ENCODE peak calls at places on chromosomes 3 and 15, in seven cellular contexts. R is activated T-cell treated with anti-CD3 and anti-CD28 coated beads for 48 hours; D is A172; T is NCI-H2029 treated with DMSO at 0.1 percent for 48 hours; X is CD4-positive, CD25-positive, alpha-beta regulatory T cell; M is substantia nigra; B is prostate gland. Z is an unnamed sample.

GRCh38 chr3:43759297-43759782 is 68.6 kb downstream of the ABHD5 start:
- DNase-seq in X (no peak), R (no peak), D (peak), M (no peak), B (no peak), T (no peak), Z (no peak)

GRCh38 chr3:188697127-188697526 is 474.6 kb upstream of the TPRG1 start:
- DNase-seq in M (no peak), R (peak), T (no peak), D (no peak), B (no peak), X (no peak), Z (no peak)

GRCh38 chr15:51909591-51909990 is 62.0 kb downstream of the LEO1 start:
- DNase-seq in R (no peak), T (no peak), B (no peak), X (no peak), M (no peak), D (no peak), Z (no peak)

GRCh38 chr15:81292516-81293001 is 31.4 kb downstream of the STARD5 start:
- DNase-seq in X (peak), M (no peak), D (no peak), T (no peak), B (no peak), R (no peak), Z (no peak)

GRCh38 chr3:63937661-63938651 is 25.8 kb upstream of the SCAANT1 start:
- DNase-seq in T (no peak), M (no peak), B (peak), R (no peak), X (no peak), D (no peak), Z (no peak)

GRCh38 chr3:190288836-190289235 is 33.4 kb downstream of the CLDN1 start:
- DNase-seq in R (no peak), T (no peak), X (no peak), M (no peak), B (no peak), D (no peak), Z (no peak)

GRCh38 chr15:31887246-31887645 is 143.1 kb upstream of the CHRNA7 start:
- DNase-seq in X (no peak), B (no peak), D (no peak), M (no peak), R (no peak), T (no peak), Z (no peak)

GRCh38 chr3:101243285-101244211 is 76.8 kb downstream of the IMPG2 start:
- DNase-seq in B (no peak), T (no peak), D (no peak), X (no peak), R (no peak), M (no peak), Z (no peak)

GRCh38 chr3:13057641-13058040 is 15.6 kb downstream of the IQSEC1 start:
- DNase-seq in B (no peak), T (no peak), M (no peak), D (peak), X (no peak), R (no peak), Z (no peak)

GRCh38 chr3:13821156-13821555 is 58.7 kb downstream of the WNT7A start:
- DNase-seq in D (no peak), M (no peak), T (no peak), R (no peak), X (no peak), B (no peak), Z (no peak)

GRCh38 chr3:104385421-104385820 is 981.3 kb upstream of the ALCAM start:
- DNase-seq in X (no peak), T (no peak), B (no peak), D (no peak), M (no peak), R (no peak), Z (no peak)

GRCh38 chr15:89428246-89428645 is 68.1 kb downstream of the RHCG start:
- DNase-seq in B (no peak), X (no peak), R (no peak), D (no peak), M (no peak), T (no peak), Z (no peak)

GRCh38 chr15:65732698-65733097 is 59.4 kb downstream of the DENND4A start:
- DNase-seq in X (no peak), B (no peak), R (no peak), M (no peak), T (no peak), D (no peak), Z (no peak)

GRCh38 chr3:41137686-41138111 is 61.6 kb upstream of the CTNNB1 start:
- DNase-seq in B (no peak), X (no peak), D (no peak), M (no peak), T (no peak), R (no peak), Z (peak)

GRCh38 chr3:33883538-33884203 is 85.2 kb downstream of the PDCD6IP start:
- DNase-seq in X (no peak), B (no peak), R (no peak), M (no peak), T (peak), D (peak), Z (no peak)

GRCh38 chr3:39136533-39137434 is 16.6 kb downstream of the CSRNP1 start:
- DNase-seq in B (no peak), X (no peak), D (no peak), T (no peak), M (no peak), R (no peak), Z (no peak)

GRCh38 chr3:108406063-108406660 is 104.2 kb downstream of the MYH15 start:
- DNase-seq in T (no peak), M (no peak), R (no peak), B (no peak), X (no peak), D (no peak), Z (no peak)

GRCh38 chr3:40191251-40191650 is 118.3 kb upstream of the EIF1B start:
- DNase-seq in B (no peak), D (no peak), M (no peak), X (no peak), R (no peak), T (no peak), Z (no peak)

GRCh38 chr15:88238618-88239430 is 17.7 kb downstream of the NTRK3 start:
- DNase-seq in R (no peak), M (no peak), B (no peak), D (peak), T (no peak), X (no peak), Z (no peak)

GRCh38 chr15:42218953-42219596 is 11.0 kb upstream of the VPS39 start:
- DNase-seq in D (no peak), M (no peak), R (no peak), X (no peak), B (no peak), T (no peak), Z (no peak)

GRCh38 chr3:42864321-42864950 is 11.2 kb downstream of the CYP8B1 start:
- DNase-seq in M (no peak), T (no peak), D (no peak), B (no peak), X (no peak), R (no peak), Z (no peak)

GRCh38 chr3:87298111-87298718 is 21.8 kb upstream of the POU1F1 start:
- DNase-seq in D (peak), T (peak), R (no peak), B (no peak), M (no peak), X (no peak), Z (no peak)

GRCh38 chr3:80445053-80445452 is 677.3 kb upstream of the ROBO1 start:
- DNase-seq in M (no peak), X (no peak), D (no peak), T (no peak), B (no peak), R (no peak), Z (no peak)

GRCh38 chr3:38579551-38580449 is 69.7 kb downstream of the SCN5A start:
- DNase-seq in M (no peak), R (no peak), D (peak), T (no peak), B (no peak), X (no peak), Z (no peak)

GRCh38 chr3:141485578-141486415 is 1.0 kb upstream of the RASA2 start:
- DNase-seq in D (peak), X (no peak), T (no peak), M (no peak), R (no peak), B (no peak), Z (no peak)

GRCh38 chr3:152853196-152853595 is 18.3 kb downstream of the P2RY1 start:
- DNase-seq in T (no peak), B (no peak), M (no peak), X (no peak), R (no peak), D (peak), Z (no peak)

GRCh38 chr15:42511010-42511396 is 15.6 kb downstream of the SNAP23 start:
- DNase-seq in X (no peak), R (no peak), D (peak), B (no peak), M (no peak), T (no peak), Z (no peak)

GRCh38 chr3:124800511-124801374 is 70.5 kb downstream of the UMPS start:
- DNase-seq in M (no peak), R (no peak), B (no peak), D (peak), X (no peak), T (peak), Z (peak)

GRCh38 chr15:60788514-60789091 is 309.7 kb upstream of the ICE2 start:
- DNase-seq in T (no peak), X (no peak), R (no peak), D (no peak), B (no peak), M (no peak), Z (no peak)

GRCh38 chr3:121748638-121749275 is 784 bp downstream of the GOLGB1 start:
- DNase-seq in R (no peak), B (no peak), X (no peak), D (peak), M (no peak), T (no peak), Z (peak)

GRCh38 chr3:73484656-73485248 is 140.0 kb downstream of the PDZRN3 start:
- DNase-seq in D (no peak), M (no peak), X (no peak), B (no peak), T (no peak), R (no peak), Z (no peak)

GRCh38 chr3:114011059-114011797 is 45.1 kb downstream of the CCDC191 start:
- DNase-seq in X (no peak), T (no peak), M (no peak), R (no peak), B (no peak), D (no peak), Z (no peak)